ENCODE peak calls at places on chromosomes 16 and 17, in six cellular contexts. N is brain microvascular endothelial cell; Y is MM.1S; M is ascending aorta; D is CD8-positive, alpha-beta T cell; P is pancreas. L is an unnamed sample.

GRCh38 chr16:73048292-73049050 is 543 bp upstream of the ZFHX3 start:
- DNase-seq in N (no peak), D (no peak), P (peak; percentile 57), Y (no peak), M (no peak), L (peak; percentile 60)

GRCh38 chr16:74954763-74955162 is 30.2 kb downstream of the WDR59 start:
- DNase-seq in Y (no peak), P (no peak), D (no peak), N (no peak), M (no peak), L (no peak)

GRCh38 chr16:57883953-57884654 is 81.8 kb upstream of the KIFC3 start:
- DNase-seq in N (no peak), Y (no peak), D (no peak), P (no peak), M (no peak), L (no peak)

GRCh38 chr17:9644910-9645751 is at the start of gene USP43:
- DNase-seq in M (no peak), N (no peak), Y (no peak), D (no peak), P (peak; percentile 78), L (no peak)

GRCh38 chr17:76354747-76355310 is 1.1 kb upstream of the PRPSAP1 start:
- DNase-seq in P (no peak), Y (no peak), D (no peak), M (no peak), N (no peak), L (no peak)

GRCh38 chr17:38466346-38467315 is 38.4 kb downstream of the ARHGAP23 start:
- DNase-seq in N (no peak), D (no peak), P (no peak), M (no peak), Y (no peak), L (no peak)

GRCh38 chr16:50185005-50185505 is 31.9 kb downstream of the TENT4B start:
- DNase-seq in Y (no peak), D (no peak), P (no peak), M (no peak), N (no peak), L (no peak)

GRCh38 chr16:67703626-67704025 is 15.5 kb downstream of the GFOD2 start:
- DNase-seq in D (no peak), M (no peak), N (no peak), P (no peak), Y (no peak), L (no peak)

GRCh38 chr17:915416-916201 is 64.0 kb downstream of the NXN start:
- DNase-seq in D (no peak), Y (no peak), N (no peak), M (no peak), P (no peak), L (no peak)

GRCh38 chr16:8866884-8867482 is 1.8 kb downstream of the CARHSP1 start:
- DNase-seq in D (no peak), Y (no peak), P (no peak), M (no peak), N (no peak), L (no peak)

GRCh38 chr17:42010898-42011516 is 6.2 kb downstream of the DNAJC7 start:
- DNase-seq in D (no peak), N (peak; percentile 36), M (no peak), Y (no peak), P (no peak), L (no peak)

GRCh38 chr17:41140360-41141132 is at the start of gene KRTAP4-6:
- DNase-seq in D (no peak), Y (no peak), P (no peak), M (no peak), N (peak; percentile 88), L (no peak)

GRCh38 chr16:47925811-47926460 is 229.9 kb downstream of the ABCC12 start:
- DNase-seq in P (no peak), D (no peak), M (no peak), N (no peak), Y (no peak), L (no peak)

GRCh38 chr17:17304521-17304985 is 1.4 kb downstream of the NT5M start:
- DNase-seq in P (no peak), N (no peak), Y (peak; percentile 85), D (no peak), M (no peak), L (no peak)

GRCh38 chr17:10314332-10314731 is 58.5 kb downstream of the MYH13 start:
- DNase-seq in N (no peak), M (no peak), P (no peak), Y (no peak), D (no peak), L (no peak)

GRCh38 chr16:8505327-8505991 is 84.9 kb downstream of the TMEM114 start:
- DNase-seq in N (no peak), M (no peak), D (no peak), P (no peak), Y (no peak), L (no peak)

GRCh38 chr17:75524971-75525805 is at the start of gene LLGL2:
- DNase-seq in P (peak; percentile 95), D (peak; percentile 74), M (no peak), Y (peak; percentile 93), N (no peak), L (peak; percentile 66)

GRCh38 chr17:29036584-29036983 is 6.4 kb upstream of the PIPOX start:
- DNase-seq in D (no peak), M (no peak), P (no peak), N (no peak), Y (no peak), L (no peak)
- TF ChIP-seq CTCF in D (no peak), M (no peak), P (no peak), N (no peak), Y (no peak), L (no peak)

GRCh38 chr17:19345486-19346350 is 16.8 kb downstream of the B9D1 start:
- DNase-seq in N (no peak), P (no peak), D (no peak), Y (no peak), M (no peak), L (peak; percentile 25)

GRCh38 chr17:19348081-19348650 is 14.4 kb downstream of the B9D1 start:
- DNase-seq in D (no peak), Y (no peak), M (no peak), N (no peak), P (no peak), L (no peak)

GRCh38 chr17:19347323-19348080 is 15.0 kb downstream of the B9D1 start:
- DNase-seq in Y (no peak), D (no peak), N (no peak), M (peak; percentile 6), P (no peak), L (peak; percentile 36)

GRCh38 chr17:19345067-19345460 is 17.5 kb downstream of the B9D1 start:
- DNase-seq in M (no peak), D (no peak), N (no peak), P (no peak), Y (no peak), L (no peak)

DNA sequence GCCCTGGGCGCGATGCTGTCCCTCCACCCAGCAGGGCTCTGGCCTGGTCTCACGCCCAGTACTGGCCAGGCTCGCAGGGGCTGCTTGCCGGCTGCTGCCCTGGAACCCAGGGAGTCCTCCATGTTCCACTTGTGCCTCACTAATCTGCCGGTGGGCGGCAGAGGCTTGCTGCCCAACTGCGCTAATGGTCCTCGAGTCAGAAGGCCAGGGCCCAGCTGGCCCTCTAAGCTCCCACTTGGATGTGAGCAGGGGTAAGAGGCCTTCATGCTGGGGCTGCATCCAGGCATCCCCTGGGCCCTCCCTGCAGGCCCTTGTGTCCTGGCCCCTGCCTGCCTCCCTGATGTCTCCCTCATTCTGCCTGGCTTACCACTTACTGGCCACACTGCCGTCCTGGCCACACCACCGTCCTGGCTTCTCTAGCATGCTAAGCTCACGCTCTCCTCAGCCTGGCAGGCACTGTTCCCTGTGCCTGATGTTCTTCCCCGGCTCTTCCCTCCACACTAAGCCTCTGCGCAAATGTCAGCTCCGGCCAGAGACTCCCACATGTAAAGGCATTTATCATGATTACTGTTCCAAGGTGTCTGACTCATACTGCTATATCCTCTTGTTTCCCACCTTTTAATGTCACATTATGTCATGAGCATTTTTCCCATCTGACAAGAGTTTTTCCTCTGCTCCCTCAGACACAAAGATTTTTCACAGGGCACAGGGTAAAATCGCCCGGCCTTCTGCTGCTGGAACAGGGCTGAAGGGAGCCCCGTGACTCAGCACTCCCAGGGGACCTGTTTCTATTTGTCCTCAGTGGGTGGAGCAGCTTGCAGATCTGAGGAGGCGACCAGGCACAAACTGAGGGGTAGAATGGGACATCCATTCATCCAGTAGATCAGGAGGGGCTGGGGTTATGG is 15.9 kb downstream of the B9D1 start:
- DNase-seq in M (peak; percentile 57), P (no peak), D (no peak), Y (no peak), N (peak; percentile 85), L (peak; percentile 88)
- H3K27ac ChIP-seq in M (peak overlapping the region; percentile 95), P (no peak overlapping the region), D (no peak overlapping the region), Y (no peak overlapping the region), N (peak overlapping the region; percentile 41), L (peak overlapping the region; percentile 98)

GRCh38 chr16:89384282-89384681 is 106.1 kb downstream of the ANKRD11 start:
- DNase-seq in Y (no peak), D (no peak), N (no peak), P (peak; percentile 9), M (no peak), L (no peak)
- TF ChIP-seq CTCF in Y (no peak), D (no peak), N (no peak), P (no peak), M (no peak), L (no peak)

GRCh38 chr16:84369938-84370627 is 1.7 kb downstream of the ATP2C2 start:
- DNase-seq in N (no peak), P (no peak), Y (no peak), M (no peak), D (no peak), L (no peak)
- H3K27ac ChIP-seq in N (no peak overlapping the region), P (no peak overlapping the region), Y (no peak overlapping the region), M (no peak overlapping the region), D (no peak overlapping the region), L (no peak overlapping the region)

DNA sequence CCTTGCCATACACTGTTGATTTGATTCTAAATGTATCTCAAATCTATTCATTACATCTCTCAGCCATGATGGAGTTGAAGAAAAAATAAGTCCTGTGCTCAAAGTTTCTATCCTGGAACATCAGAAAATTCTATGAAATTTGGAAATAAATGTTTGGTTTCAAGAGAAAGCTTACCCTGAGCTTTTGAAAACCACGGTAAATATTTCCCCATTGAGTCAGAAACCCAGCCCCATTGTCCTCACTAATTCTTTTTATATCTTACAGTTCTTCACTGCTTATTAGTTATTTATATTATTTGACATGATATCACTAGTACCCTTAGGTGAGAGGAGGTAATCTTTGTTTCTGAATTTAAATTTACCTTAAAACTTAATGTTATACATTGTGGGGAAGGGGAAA is 128.5 kb downstream of the MRTFB start:
- DNase-seq in P (no peak), M (no peak), D (no peak), Y (no peak), N (peak; percentile 11), L (no peak)
- TF ChIP-seq CTCF in P (no peak), M (no peak), D (no peak), Y (no peak), N (no peak), L (no peak)

GRCh38 chr17:64083093-64083492 is 46.9 kb downstream of the ERN1 start:
- DNase-seq in N (no peak), M (no peak), D (no peak), Y (no peak), P (no peak), L (no peak)

GRCh38 chr17:64083571-64084085 is 46.3 kb downstream of the ERN1 start:
- DNase-seq in N (no peak), D (no peak), P (no peak), M (no peak), Y (no peak), L (no peak)

GRCh38 chr17:64084086-64084939 is 45.6 kb downstream of the ERN1 start:
- DNase-seq in P (peak; percentile 49), D (no peak), M (no peak), Y (peak; percentile 31), N (no peak), L (no peak)

GRCh38 chr17:64085650-64086005 is 44.3 kb downstream of the ERN1 start:
- DNase-seq in N (no peak), M (no peak), P (no peak), Y (no peak), D (no peak), L (no peak)

GRCh38 chr17:64084940-64085649 is 44.8 kb downstream of the ERN1 start:
- DNase-seq in M (no peak), Y (no peak), D (no peak), P (no peak), N (no peak), L (no peak)
- H3K27ac ChIP-seq in M (no peak overlapping the region), Y (peak overlapping the region; percentile 100), D (no peak overlapping the region), P (peak overlapping the region; percentile 63), N (no peak overlapping the region), L (no peak overlapping the region)